ENCODE peak calls at places on chromosomes 3 and 15, in eight cellular contexts. F, N, Q, U, Y, S, J and O are unnamed samples.

GRCh38 chr3:51942603-51943450 is 664 bp downstream of the PARP3 start:
- DNase-seq in Q (peak), U (peak), N (peak), Y (peak), F (peak), J (peak), S (peak), O (peak)

GRCh38 chr3:139472380-139473010 is 3.8 kb downstream of the RBP2 start:
- DNase-seq in U (no peak), Y (no peak), J (no peak), F (no peak), S (no peak), Q (no peak), N (no peak), O (no peak)

GRCh38 chr15:95760508-95760907 is 570.0 kb upstream of the NR2F2 start:
- DNase-seq in F (peak), Y (peak), J (no peak), Q (no peak), S (peak), U (no peak), N (no peak), O (peak)

GRCh38 chr3:106206165-106206564 is 337.4 kb upstream of the CBLB start:
- DNase-seq in F (peak), S (peak), J (no peak), Q (no peak), U (no peak), N (peak), Y (peak), O (peak)

GRCh38 chr15:80835338-80835737 is 56.2 kb downstream of the CEMIP start:
- DNase-seq in Q (no peak), J (no peak), N (no peak), F (no peak), Y (no peak), U (no peak), S (no peak), O (no peak)

GRCh38 chr3:15430624-15431023 is 3.2 kb downstream of the EAF1 start:
- DNase-seq in N (no peak), F (no peak), Y (no peak), J (no peak), U (no peak), Q (no peak), S (no peak), O (no peak)

GRCh38 chr3:24683511-24684384 is 189.1 kb upstream of the THRB start:
- DNase-seq in F (peak), U (no peak), S (peak), J (no peak), Q (peak), N (peak), Y (peak), O (peak)

GRCh38 chr3:135034291-135034768 is 239.3 kb downstream of the EPHB1 start:
- DNase-seq in Y (no peak), N (no peak), Q (no peak), F (no peak), S (no peak), U (no peak), J (no peak), O (no peak)

DNA sequence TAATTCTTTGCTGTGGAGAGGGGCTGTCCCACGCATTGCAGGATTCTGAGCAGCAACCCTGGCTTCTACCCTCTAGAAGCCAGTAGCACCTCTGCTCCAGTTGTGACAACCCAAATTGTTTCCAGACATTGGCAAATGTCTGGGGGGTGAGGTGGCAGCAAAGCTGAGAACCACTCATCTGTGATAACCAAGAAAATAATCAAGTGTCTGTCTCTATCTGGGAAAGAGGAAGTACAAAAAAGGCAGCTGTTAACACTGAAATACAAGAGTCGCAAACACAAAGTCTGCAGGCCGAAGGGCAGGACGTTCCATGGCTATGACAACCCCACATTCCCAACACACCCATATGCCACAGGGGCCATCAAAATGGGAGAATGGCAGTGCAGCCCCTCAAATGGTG is 42.2 kb upstream of the GNB5 start:
- DNase-seq in Q (no peak), U (no peak), Y (peak), N (no peak), S (no peak), J (no peak), F (no peak), O (no peak)
- H3K4me3 ChIP-seq in Q (no peak), U (no peak), Y (no peak), N (no peak), S (no peak), J (no peak), F (no peak), O (no peak)

DNA sequence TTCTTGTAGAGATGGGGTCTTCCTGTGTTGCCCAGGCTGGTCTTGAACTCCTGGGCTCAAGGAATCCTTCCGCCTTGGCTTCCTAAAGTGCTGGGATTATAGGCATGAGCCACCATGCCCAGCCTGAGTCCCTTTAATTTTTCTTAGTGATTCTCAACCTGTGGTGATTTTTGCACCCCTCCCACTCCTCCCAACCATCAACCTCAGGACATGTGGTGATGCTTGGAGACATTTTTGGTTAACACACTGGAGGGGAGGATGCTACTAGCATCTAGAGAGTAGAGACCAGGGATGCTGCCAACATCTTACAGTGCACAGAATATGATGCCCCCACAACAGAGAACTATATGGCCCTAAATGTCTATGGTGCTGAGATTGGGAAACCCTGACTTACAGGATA is 83.0 kb upstream of the LMOD3 start:
- DNase-seq in N (no peak), J (no peak), U (no peak), Y (no peak), F (no peak), S (no peak), Q (no peak), O (no peak)
- H3K4me3 ChIP-seq in N (no peak), J (no peak), U (no peak), Y (no peak), F (no peak), S (no peak), Q (no peak), O (no peak)

GRCh38 chr3:192408007-192408655 is 319.2 kb downstream of the FGF12 start:
- DNase-seq in Q (no peak), J (no peak), Y (no peak), S (no peak), N (peak), F (no peak), U (peak), O (no peak)

GRCh38 chr3:192410684-192410960 is 316.7 kb downstream of the FGF12 start:
- DNase-seq in F (no peak), Y (no peak), N (no peak), U (no peak), Q (no peak), S (no peak), J (no peak), O (no peak)

GRCh38 chr3:192409838-192410683 is 317.3 kb downstream of the FGF12 start:
- DNase-seq in Y (no peak), F (no peak), S (no peak), Q (no peak), U (peak), J (no peak), N (no peak), O (no peak)

GRCh38 chr3:192409203-192409837 is 318.0 kb downstream of the FGF12 start:
- DNase-seq in Q (no peak), F (no peak), J (no peak), U (peak), S (peak), N (peak), Y (peak), O (no peak)

GRCh38 chr3:192408721-192409151 is 318.6 kb downstream of the FGF12 start:
- DNase-seq in Y (no peak), N (no peak), F (no peak), Q (no peak), U (no peak), S (no peak), J (no peak), O (no peak)
- H3K4me3 ChIP-seq in Y (no peak), N (peak), F (no peak), Q (peak), U (no peak), S (peak), J (peak), O (peak)

GRCh38 chr15:42736793-42737528 is at the start of gene CDAN1:
- DNase-seq in J (peak), F (peak), U (peak), N (peak), Y (peak), S (peak), Q (peak), O (peak)

GRCh38 chr15:42744200-42744599 is 7.3 kb upstream of the CDAN1 start:
- DNase-seq in U (no peak), F (no peak), S (no peak), Q (no peak), N (no peak), Y (no peak), J (no peak), O (no peak)

GRCh38 chr15:42736178-42736792 is 643 bp downstream of the CDAN1 start:
- DNase-seq in U (peak), Y (no peak), J (no peak), N (no peak), F (peak), Q (no peak), S (peak), O (peak)

GRCh38 chr15:42737529-42738328 is 801 bp upstream of the CDAN1 start:
- DNase-seq in S (peak), U (peak), Y (no peak), Q (no peak), F (peak), N (no peak), J (no peak), O (peak)

DNA sequence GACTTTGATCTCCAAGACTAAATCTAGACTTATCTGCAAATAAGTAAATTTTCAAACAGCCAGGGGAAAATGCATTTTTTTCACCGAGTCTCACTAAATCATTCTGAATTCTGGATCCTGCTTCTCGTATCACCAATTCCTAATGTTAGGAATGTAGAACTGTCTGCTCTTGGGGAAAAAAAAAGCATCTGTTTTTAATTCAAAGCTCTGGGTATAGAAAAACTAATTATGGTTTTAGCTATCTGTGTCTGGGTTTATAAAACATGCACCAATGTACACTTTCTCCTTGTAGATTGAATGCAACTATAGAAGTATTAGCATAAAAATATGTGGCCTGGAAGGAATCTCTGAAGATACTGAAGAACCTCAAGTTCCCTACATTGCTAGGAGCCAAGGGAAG is 4.8 kb upstream of the CDAN1 start:
- DNase-seq in S (no peak), U (no peak), F (no peak), Q (no peak), N (no peak), J (no peak), Y (peak), O (no peak)
- H3K4me3 ChIP-seq in S (no peak), U (no peak), F (no peak), Q (no peak), N (no peak), J (no peak), Y (no peak), O (no peak)

GRCh38 chr15:89745131-89745530 is 5.9 kb downstream of the MESP1 start:
- DNase-seq in F (no peak), S (no peak), Y (no peak), Q (no peak), N (no peak), U (no peak), J (no peak), O (no peak)
- H3K4me3 ChIP-seq in F (no peak), S (no peak), Y (no peak), Q (no peak), N (no peak), U (no peak), J (no peak), O (no peak)

GRCh38 chr15:90883526-90883931 is 775 bp upstream of the FES start:
- DNase-seq in U (no peak), N (no peak), F (no peak), J (no peak), S (no peak), Y (no peak), Q (no peak), O (no peak)
- H3K4me3 ChIP-seq in U (no peak), N (peak), F (no peak), J (no peak), S (peak), Y (peak), Q (peak), O (peak)